ENCODE peak calls at places on chromosomes 7 and 10, in seven cellular contexts. T is AG09309; Q is stimulated activated CD4-positive, alpha-beta T cell treated with anti-CD3 and anti-CD28 coated beads, TNF-alpha, amount 100 ng/mL, for 1 hour; G is gastrocnemius medialis; L is iPS DF 19.7; X is GM10248; Y is stimulated activated naive CD8-positive, alpha-beta T cell treated with anti-CD3 and anti-CD28 coated beads, Interleukin-15, amount 100 ng/mL, for 72 hours. S is an unnamed sample.

GRCh38 chr10:71964669-71965515 is 697 bp downstream of the CHST3 start:
- DNase-seq in G (peak; percentile 60), T (no peak), L (no peak), X (peak; percentile 14), Y (peak; percentile 37), Q (no peak), S (no peak)

GRCh38 chr10:103598654-103599115 is 105.2 kb downstream of the NEURL1 start:
- DNase-seq in Q (no peak), G (peak; percentile 65), T (peak; percentile 21), Y (no peak), X (peak; percentile 62), L (peak; percentile 38), S (peak; percentile 73)

GRCh38 chr10:122798704-122799231 is 46.9 kb downstream of the CUZD1 start:
- DNase-seq in X (no peak), Y (no peak), T (no peak), Q (no peak), L (no peak), G (no peak), S (no peak)

GRCh38 chr10:47319798-47320197 is 2.5 kb upstream of the GDF2 start:
- DNase-seq in G (no peak), Q (no peak), X (no peak), L (no peak), T (no peak), Y (no peak), S (no peak)

GRCh38 chr7:129664029-129665012 is 52.8 kb downstream of the NRF1 start:
- DNase-seq in Y (no peak), X (peak; percentile 50), T (peak; percentile 59), Q (no peak), G (no peak), L (no peak), S (no peak)

GRCh38 chr10:100186813-100187212 is 984 bp upstream of the ERLIN1 start:
- DNase-seq in X (no peak), Y (peak; percentile 13), G (no peak), Q (no peak), L (no peak), T (no peak), S (no peak)

GRCh38 chr10:100744980-100745881 is at the start of gene PAX2:
- DNase-seq in G (no peak), Q (no peak), L (no peak), X (peak; percentile 26), Y (no peak), T (no peak), S (no peak)

GRCh38 chr10:94524146-94524545 is 21.4 kb upstream of the HELLS start:
- DNase-seq in G (no peak), Y (no peak), L (no peak), Q (no peak), X (no peak), T (peak; percentile 69), S (no peak)

GRCh38 chr10:25562547-25562946 is 371.5 kb upstream of the MYO3A start:
- DNase-seq in X (no peak), T (no peak), Y (no peak), Q (no peak), G (no peak), L (no peak), S (no peak)

GRCh38 chr10:86083206-86083605 is 283.4 kb downstream of the GRID1 start:
- DNase-seq in G (no peak), Y (no peak), X (no peak), L (no peak), T (no peak), Q (no peak), S (no peak)

GRCh38 chr7:74320645-74321178 is 31.5 kb downstream of the CLIP2 start:
- DNase-seq in L (no peak), Q (no peak), T (no peak), Y (no peak), G (no peak), X (peak; percentile 41), S (peak; percentile 18)

GRCh38 chr10:32376027-32376426 is 29.1 kb upstream of the EPC1 start:
- DNase-seq in Y (no peak), T (no peak), L (no peak), X (no peak), G (no peak), Q (no peak), S (no peak)

GRCh38 chr7:122307228-122307619 is 2.7 kb upstream of the FEZF1 start:
- DNase-seq in L (no peak), G (no peak), T (no peak), Y (no peak), X (no peak), Q (no peak), S (no peak)

GRCh38 chr7:42108803-42109528 is 128.0 kb downstream of the GLI3 start:
- DNase-seq in Q (no peak), L (no peak), T (no peak), Y (no peak), X (no peak), G (no peak), S (no peak)

GRCh38 chr10:133131053-133131452 is 29.0 kb upstream of the KNDC1 start:
- DNase-seq in T (no peak), L (no peak), Q (no peak), Y (no peak), G (no peak), X (no peak), S (no peak)

GRCh38 chr7:20348408-20348807 is 17.7 kb downstream of the ITGB8 start:
- DNase-seq in L (no peak), T (no peak), Y (no peak), Q (no peak), X (no peak), G (no peak), S (no peak)

S was measured in iPS DF 6.9.